ENCODE peak calls at places on chromosomes 5 and 9, in nine cellular contexts. L is NCI-H774; N is MM.1S; T is stimulated activated CD4-positive, alpha-beta T cell treated with anti-CD3 and anti-CD28 coated beads, Interleukin-4, amount 100 ng/mL, for 24 hours; U is epithelial cell of proximal tubule; H is endothelial cell; Y is activated CD8-positive, alpha-beta memory T cell treated with anti-CD3 and anti-CD28 coated beads for 48 hours; J is PC-9; E is M059J. Q is an unnamed sample.

GRCh38 chr5:126544087-126544740 is 50.8 kb downstream of the ALDH7A1 start:
- DNase-seq in L (no peak), H (peak; percentile 59), J (no peak), T (peak; percentile 25), U (no peak), E (peak; percentile 34), N (peak; percentile 80), Y (no peak), Q (no peak)

GRCh38 chr5:10360686-10361085 is 7.2 kb downstream of the MARCHF6 start:
- DNase-seq in Y (no peak), H (no peak), T (no peak), L (no peak), J (no peak), E (no peak), N (no peak), U (no peak), Q (no peak)

GRCh38 chr5:126454535-126454934 is 31.3 kb downstream of the GRAMD2B start:
- DNase-seq in J (no peak), L (no peak), H (no peak), U (no peak), N (no peak), T (no peak), E (no peak), Y (no peak), Q (no peak)

GRCh38 chr5:167861134-167861930 is 430.1 kb upstream of the WWC1 start:
- DNase-seq in E (peak; percentile 16), L (no peak), N (peak; percentile 12), Y (no peak), U (no peak), J (no peak), H (peak; percentile 62), T (no peak), Q (no peak)

GRCh38 chr9:33068991-33069390 is 7.5 kb downstream of the SMU1 start:
- DNase-seq in J (no peak), E (no peak), H (no peak), Y (no peak), U (no peak), L (no peak), N (no peak), T (no peak), Q (no peak)

GRCh38 chr5:119578937-119579336 is 50.4 kb upstream of the FAM170A start:
- DNase-seq in T (no peak), H (peak; percentile 38), U (no peak), Y (no peak), N (peak; percentile 71), L (no peak), J (peak; percentile 50), E (peak; percentile 36), Q (no peak)

GRCh38 chr9:121954477-121955175 is 138.5 kb downstream of the TTLL11 start:
- DNase-seq in J (no peak), E (peak; percentile 71), Y (no peak), T (no peak), U (no peak), H (no peak), L (no peak), N (no peak), Q (no peak)

GRCh38 chr9:130090915-130091314 is 37.2 kb downstream of the GPR107 start:
- DNase-seq in J (no peak), L (no peak), T (no peak), U (no peak), N (no peak), E (no peak), H (no peak), Y (no peak), Q (no peak)

GRCh38 chr9:91555132-91555531 is 131.5 kb upstream of the NFIL3 start:
- DNase-seq in U (no peak), L (no peak), T (no peak), H (no peak), E (peak; percentile 79), N (no peak), Y (no peak), J (no peak), Q (no peak)

GRCh38 chr5:159100022-159100927 is 559 bp upstream of the EBF1 start:
- DNase-seq in E (peak; percentile 87), J (no peak), H (peak; percentile 93), T (peak; percentile 82), N (peak; percentile 86), Y (peak; percentile 67), L (peak; percentile 70), U (no peak), Q (peak; percentile 73)

GRCh38 chr9:107847977-107848376 is 358.4 kb upstream of the KLF4 start:
- DNase-seq in T (no peak), L (no peak), J (peak; percentile 46), Y (no peak), U (no peak), N (no peak), H (no peak), E (peak; percentile 26), Q (no peak)

GRCh38 chr5:65102501-65102825 is 333.7 kb downstream of the CWC27 start:
- DNase-seq in U (no peak), E (no peak), J (no peak), L (no peak), T (no peak), H (peak; percentile 11), N (no peak), Y (no peak), Q (no peak)

GRCh38 chr5:100797863-100798262 is 105.2 kb downstream of the ST8SIA4 start:
- DNase-seq in L (no peak), E (peak; percentile 12), T (no peak), J (no peak), U (no peak), H (no peak), Y (no peak), N (no peak), Q (no peak)

GRCh38 chr5:151798674-151799073 is 26.9 kb downstream of the G3BP1 start:
- DNase-seq in J (no peak), N (no peak), T (no peak), Y (no peak), U (no peak), H (no peak), L (no peak), E (no peak), Q (no peak)

GRCh38 chr9:112271466-112272098 is 61.8 kb downstream of the PTBP3 start:
- DNase-seq in Y (no peak), L (no peak), E (peak; percentile 21), T (no peak), H (no peak), N (no peak), U (no peak), J (peak; percentile 85), Q (no peak)

GRCh38 chr9:105681313-105681712 is 13.0 kb upstream of the TMEM38B start:
- DNase-seq in T (no peak), N (no peak), U (no peak), E (no peak), Y (no peak), J (no peak), H (no peak), L (no peak), Q (no peak)

GRCh38 chr9:16276866-16277265 is 593.6 kb downstream of the BNC2 start:
- DNase-seq in E (no peak), L (no peak), Y (no peak), T (no peak), U (no peak), H (no peak), J (no peak), N (no peak), Q (no peak)

GRCh38 chr9:70040506-70040905 is 3.1 kb upstream of the MAMDC2 start:
- DNase-seq in U (no peak), J (no peak), H (no peak), E (no peak), Y (no peak), T (no peak), L (no peak), N (no peak), Q (no peak)

GRCh38 chr9:38643456-38644173 is 23.2 kb upstream of the ANKRD18A start:
- DNase-seq in U (no peak), E (no peak), H (no peak), L (no peak), T (no peak), J (no peak), N (no peak), Y (no peak), Q (no peak)

GRCh38 chr5:62340392-62340791 is 34.4 kb downstream of the KIF2A start:
- DNase-seq in T (peak; percentile 23), N (no peak), L (no peak), Y (no peak), E (peak; percentile 26), U (no peak), J (no peak), H (no peak), Q (no peak)

GRCh38 chr5:56670916-56671315 is 144.4 kb upstream of the MAP3K1 start:
- DNase-seq in U (no peak), J (peak; percentile 55), T (no peak), Y (no peak), H (no peak), E (peak; percentile 49), N (no peak), L (no peak), Q (no peak)

GRCh38 chr9:133237271-133237731 is 28.3 kb upstream of the OBP2B start:
- DNase-seq in E (peak; percentile 67), H (no peak), L (no peak), U (no peak), N (no peak), J (no peak), Y (no peak), T (no peak), Q (no peak)

GRCh38 chr5:163951069-163951468 is 445.6 kb downstream of the MAT2B start:
- DNase-seq in L (no peak), U (no peak), N (no peak), J (no peak), E (no peak), T (no peak), H (no peak), Y (no peak), Q (no peak)

GRCh38 chr5:9557696-9558095 is 11.8 kb upstream of the SEMA5A start:
- DNase-seq in H (no peak), N (no peak), U (no peak), L (no peak), J (peak; percentile 99), Y (no peak), E (peak; percentile 46), T (no peak), Q (no peak)

GRCh38 chr5:76083555-76084495 is 642 bp downstream of the SV2C start:
- DNase-seq in N (peak; percentile 65), J (no peak), Y (no peak), T (no peak), U (no peak), E (no peak), H (peak; percentile 25), L (no peak), Q (no peak)

GRCh38 chr5:6452622-6453504 is 4.2 kb downstream of the UBE2QL1 start:
- DNase-seq in L (no peak), N (peak; percentile 34), H (no peak), U (no peak), E (no peak), Y (no peak), J (no peak), T (no peak), Q (no peak)